ENCODE peak calls at places on chromosomes 4 and X, in four cellular contexts. P is heart left ventricle, V is mucosa of descending colon, X is fibroblast of mammary gland. D is an unnamed sample.

GRCh38 chrX:30875957-30876356 is 13.1 kb downstream of the TAB3 start:
- DNase-seq in P (no peak), V (no peak), X (peak), D (peak)

GRCh38 chrX:18542131-18542530 is 116.7 kb downstream of the CDKL5 start:
- DNase-seq in P (no peak), V (no peak), X (no peak), D (no peak)

GRCh38 chr4:169179609-169180526 is 90.9 kb downstream of the SH3RF1 start:
- DNase-seq in P (no peak), V (no peak), X (no peak), D (no peak)

GRCh38 chr4:25672756-25673155 is 17.1 kb downstream of the SLC34A2 start:
- DNase-seq in P (no peak), V (no peak), X (no peak), D (no peak)

GRCh38 chrX:33204889-33205288 is 6.5 kb downstream of the DMD start:
- DNase-seq in P (peak), V (no peak), X (peak), D (no peak)

GRCh38 chr4:139282375-139283075 is 2.5 kb upstream of the MGARP start:
- DNase-seq in P (no peak), V (no peak), X (peak), D (no peak)

GRCh38 chrX:153057281-153057680 is 1.0 kb downstream of the PNMA3 start:
- DNase-seq in P (peak), V (no peak), X (no peak), D (no peak)

GRCh38 chr4:71634364-71634763 is 149.5 kb downstream of the GC start:
- DNase-seq in P (no peak), V (no peak), X (no peak), D (no peak)

GRCh38 chr4:139904406-139904805 is 238.8 kb downstream of the MGST2 start:
- DNase-seq in P (no peak), V (no peak), X (no peak), D (no peak)

GRCh38 chrX:17655232-17656034 is 81.9 kb upstream of the SCML1 start:
- DNase-seq in P (no peak), V (no peak), X (no peak), D (no peak)

GRCh38 chr4:8336412-8337075 is 67.0 kb downstream of the HTRA3 start:
- DNase-seq in P (peak), V (no peak), X (peak), D (no peak)

GRCh38 chrX:133661962-133662839 is 246.9 kb upstream of the GPC4 start:
- DNase-seq in P (no peak), V (no peak), X (peak), D (peak)

GRCh38 chr4:3484057-3484973 is 21.2 kb downstream of the DOK7 start:
- DNase-seq in P (peak), V (peak), X (no peak), D (no peak)

GRCh38 chr4:78654809-78655208 is 103.2 kb downstream of the ANXA3 start:
- DNase-seq in P (no peak), V (no peak), X (peak), D (peak)

GRCh38 chrX:17697191-17697590 is 40.1 kb upstream of the SCML1 start:
- DNase-seq in P (no peak), V (no peak), X (peak), D (no peak)

GRCh38 chrX:153689654-153690465 is 2.1 kb downstream of the SLC6A8 start:
- DNase-seq in P (peak), V (no peak), X (no peak), D (no peak)

GRCh38 chr4:137707221-137707620 is 174.9 kb upstream of the PCDH18 start:
- DNase-seq in P (no peak), V (no peak), X (no peak), D (no peak)

GRCh38 chr4:128311659-128312392 is 24.2 kb upstream of the PGRMC2 start:
- DNase-seq in P (no peak), V (no peak), X (no peak), D (no peak)

GRCh38 chr4:128309585-128309984 is 22.0 kb upstream of the PGRMC2 start:
- DNase-seq in P (no peak), V (no peak), X (no peak), D (no peak)

GRCh38 chr4:128308986-128309385 is 21.4 kb upstream of the PGRMC2 start:
- DNase-seq in P (no peak), V (no peak), X (no peak), D (no peak)

GRCh38 chr4:128306992-128307581 is 19.5 kb upstream of the PGRMC2 start:
- DNase-seq in P (no peak), V (no peak), X (no peak), D (no peak)

GRCh38 chr4:128310266-128310697 is 22.7 kb upstream of the PGRMC2 start:
- DNase-seq in P (peak), V (peak), X (peak), D (no peak)
- TF ChIP-seq CTCF in P (peak), V (no peak), X (peak), D (peak)

GRCh38 chr4:56757821-56758400 is 63.6 kb downstream of the SPINK2 start:
- DNase-seq in P (peak), V (peak), X (peak), D (peak)

GRCh38 chr4:56760194-56760593 is 61.3 kb downstream of the SPINK2 start:
- DNase-seq in P (no peak), V (no peak), X (no peak), D (no peak)

GRCh38 chr4:56764206-56764605 is 57.3 kb downstream of the SPINK2 start:
- DNase-seq in P (no peak), V (no peak), X (no peak), D (no peak)

GRCh38 chr4:56764775-56765174 is 56.7 kb downstream of the SPINK2 start:
- DNase-seq in P (no peak), V (no peak), X (peak), D (no peak)

DNA sequence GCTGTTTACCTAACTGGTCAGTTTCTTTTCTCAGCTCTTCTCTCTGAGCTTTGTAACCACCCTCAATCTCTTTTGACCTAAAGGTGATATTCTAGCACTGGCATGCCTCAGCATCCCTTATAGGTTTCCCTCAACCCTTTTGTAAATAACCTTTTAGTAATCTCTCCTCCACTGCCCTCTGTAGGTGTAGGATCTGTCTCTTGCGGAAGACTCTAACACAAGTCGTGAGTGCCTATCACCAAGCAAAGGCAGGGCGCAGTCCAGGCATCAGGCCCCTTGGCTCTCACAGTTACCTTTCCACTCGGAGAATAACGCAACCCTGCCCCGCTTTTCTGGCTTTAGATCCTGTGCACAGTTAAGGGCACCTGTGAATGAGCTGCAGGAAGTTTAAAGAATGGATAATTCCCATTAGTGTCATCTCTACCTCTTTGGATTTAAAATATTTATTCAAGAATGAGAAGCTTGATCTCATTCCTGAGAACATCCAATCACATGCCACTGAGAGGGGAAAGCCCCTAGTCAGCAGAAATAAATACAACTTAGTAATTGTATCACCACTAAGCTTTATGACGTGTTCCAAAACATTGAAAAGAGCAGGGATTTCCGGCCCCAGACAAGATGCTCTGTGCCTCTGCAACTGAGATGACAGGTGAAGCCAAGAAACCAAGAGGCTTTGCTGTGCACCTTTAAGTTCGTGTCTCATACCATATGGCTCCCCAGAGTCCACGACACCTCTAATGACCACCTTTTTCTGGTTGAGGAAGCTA is 58.8 kb downstream of the SPINK2 start:
- DNase-seq in P (no peak), V (no peak), X (no peak), D (no peak)
- TF ChIP-seq CTCF in P (no peak), V (no peak), X (no peak), D (no peak)

GRCh38 chr4:186149872-186150271 is 41.5 kb upstream of the CYP4V2 start:
- DNase-seq in P (peak), V (no peak), X (peak), D (no peak)
- TF ChIP-seq CTCF in P (peak), V (no peak), X (peak), D (peak)

GRCh38 chrX:49233176-49233575 is at the start of gene CACNA1F:
- DNase-seq in P (no peak), V (no peak), X (no peak), D (no peak)

GRCh38 chrX:49238735-49239134 is 3.5 kb downstream of the CCDC22 start:
- DNase-seq in P (no peak), V (no peak), X (no peak), D (no peak)

GRCh38 chrX:49233887-49234555 is 881 bp upstream of the CACNA1F start:
- DNase-seq in P (no peak), V (no peak), X (no peak), D (no peak)

GRCh38 chrX:49232525-49232924 is 615 bp downstream of the CACNA1F start:
- DNase-seq in P (no peak), V (no peak), X (no peak), D (no peak)

DNA sequence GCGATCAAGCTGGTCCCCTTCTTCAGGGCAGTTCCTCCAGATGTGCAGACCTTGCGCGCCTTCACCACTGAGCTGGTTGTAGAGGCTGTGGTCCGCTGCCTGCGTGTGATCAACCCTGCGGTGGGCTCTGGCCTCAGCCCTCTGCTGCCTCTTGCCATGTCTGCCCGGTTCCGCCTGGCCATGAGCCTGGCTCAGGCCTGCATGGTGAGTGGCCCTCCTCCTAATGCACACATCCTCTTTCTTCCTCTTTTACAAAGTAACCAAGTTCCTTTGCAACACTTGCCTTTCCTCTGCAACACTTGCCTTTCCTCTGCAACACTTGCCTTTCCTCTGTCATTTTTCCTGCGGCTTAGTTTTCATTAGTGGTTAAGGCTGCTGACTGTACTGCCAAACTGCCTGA is 1.8 kb downstream of the CCDC22 start:
- DNase-seq in P (no peak), V (no peak), X (no peak), D (no peak)
- TF ChIP-seq CTCF in P (no peak), V (no peak), X (no peak), D (no peak)